ENCODE peak calls at places on chromosomes 7 and 10, in four cellular contexts. One of them, this sample, is unnamed. For H3K4me1, the result is how much of the 10 kb centered on the place peaks cover.

GRCh38 chr7:134995239-134996096 is 9.2 kb downstream of the AGBL3 start:
- DNase-seq in cardiac muscle cell: no peak
- DNase-seq in HCT116: no peak
- DNase-seq in testis: no peak
- DNase-seq in this sample: no peak

GRCh38 chr7:111029574-111030357 is 61.2 kb upstream of the LRRN3 start:
- DNase-seq in cardiac muscle cell: peak
- DNase-seq in HCT116: no peak
- DNase-seq in testis: peak
- DNase-seq in this sample: peak

GRCh38 chr10:74008212-74008731 is 10.4 kb downstream of the VCL start:
- DNase-seq in cardiac muscle cell: peak
- DNase-seq in HCT116: no peak
- DNase-seq in testis: no peak
- DNase-seq in this sample: no peak

GRCh38 chr7:105249216-105249615 is 139.5 kb downstream of the SRPK2 start:
- DNase-seq in cardiac muscle cell: no peak
- DNase-seq in testis: no peak
- DNase-seq in HCT116: no peak
- DNase-seq in this sample: no peak

GRCh38 chr10:88004451-88004850 is 141.0 kb downstream of the PTEN start:
- DNase-seq in testis: no peak
- DNase-seq in HCT116: no peak
- DNase-seq in cardiac muscle cell: peak
- DNase-seq in this sample: no peak

GRCh38 chr10:6396652-6397051 is 183.4 kb downstream of the PRKCQ start:
- DNase-seq in testis: no peak
- DNase-seq in HCT116: no peak
- DNase-seq in cardiac muscle cell: peak
- DNase-seq in this sample: no peak

GRCh38 chr7:47578581-47579270 is 3.2 kb downstream of the TNS3 start:
- DNase-seq in HCT116: no peak
- DNase-seq in cardiac muscle cell: no peak
- DNase-seq in testis: no peak
- DNase-seq in this sample: no peak

GRCh38 chr10:132519382-132520146 is 18.0 kb upstream of the INPP5A start:
- DNase-seq in testis: no peak
- DNase-seq in cardiac muscle cell: no peak
- DNase-seq in HCT116: no peak
- DNase-seq in this sample: peak

GRCh38 chr10:112244197-112244596 is 39.0 kb upstream of the TECTB start:
- DNase-seq in testis: no peak
- DNase-seq in cardiac muscle cell: no peak
- DNase-seq in HCT116: no peak
- DNase-seq in this sample: no peak

GRCh38 chr7:15280078-15280734 is 281.6 kb downstream of the AGMO start:
- DNase-seq in testis: no peak
- DNase-seq in cardiac muscle cell: no peak
- DNase-seq in HCT116: no peak
- DNase-seq in this sample: no peak

GRCh38 chr7:155205368-155206285 is 92.1 kb upstream of the INSIG1 start:
- DNase-seq in HCT116: peak
- DNase-seq in cardiac muscle cell: peak
- DNase-seq in testis: peak
- DNase-seq in this sample: peak

GRCh38 chr10:123424537-123424936 is 241.6 kb upstream of the GPR26 start:
- DNase-seq in cardiac muscle cell: no peak
- DNase-seq in HCT116: no peak
- DNase-seq in testis: no peak
- DNase-seq in this sample: no peak

GRCh38 chr7:134528749-134529148 is 1.4 kb downstream of the AKR1B10 start:
- DNase-seq in cardiac muscle cell: no peak
- DNase-seq in HCT116: no peak
- DNase-seq in testis: no peak
- DNase-seq in this sample: no peak

GRCh38 chr7:153943428-153944370 is 108.5 kb upstream of the DPP6 start:
- DNase-seq in cardiac muscle cell: no peak
- DNase-seq in HCT116: no peak
- DNase-seq in testis: no peak
- DNase-seq in this sample: no peak

GRCh38 chr10:36494386-36494785 is 631.0 kb upstream of the ANKRD30A start:
- DNase-seq in cardiac muscle cell: peak
- DNase-seq in testis: no peak
- DNase-seq in HCT116: no peak
- DNase-seq in this sample: no peak

GRCh38 chr7:143931739-143932138 is 3.3 kb upstream of the OR2F2 start:
- DNase-seq in testis: no peak
- DNase-seq in HCT116: no peak
- DNase-seq in cardiac muscle cell: no peak
- DNase-seq in this sample: no peak

GRCh38 chr10:68096913-68097509 is 12.3 kb upstream of the MYPN start:
- DNase-seq in HCT116: peak
- DNase-seq in testis: no peak
- DNase-seq in cardiac muscle cell: peak
- DNase-seq in this sample: no peak

GRCh38 chr7:101299511-101300464 is 21.8 kb downstream of the IFT22 start:
- DNase-seq in cardiac muscle cell: peak
- DNase-seq in testis: no peak
- DNase-seq in HCT116: no peak
- DNase-seq in this sample: no peak

GRCh38 chr10:113739031-113739430 is 12.5 kb upstream of the PLEKHS1 start:
- DNase-seq in testis: no peak
- DNase-seq in cardiac muscle cell: no peak
- DNase-seq in HCT116: no peak
- DNase-seq in this sample: no peak

GRCh38 chr7:45583296-45583695 is 9.1 kb downstream of the ADCY1 start:
- DNase-seq in HCT116: no peak
- DNase-seq in cardiac muscle cell: no peak
- DNase-seq in testis: no peak
- DNase-seq in this sample: no peak

GRCh38 chr7:24604640-24605039 is 31.4 kb downstream of the PALS2 start:
- DNase-seq in cardiac muscle cell: no peak
- DNase-seq in HCT116: no peak
- DNase-seq in testis: no peak
- DNase-seq in this sample: no peak

GRCh38 chr7:120979765-120980499 is 8.6 kb upstream of the CPED1 start:
- DNase-seq in cardiac muscle cell: peak
- DNase-seq in HCT116: no peak
- DNase-seq in testis: no peak
- DNase-seq in this sample: no peak

GRCh38 chr7:115015619-115016018 is 93.7 kb downstream of the MDFIC start:
- DNase-seq in cardiac muscle cell: peak
- DNase-seq in HCT116: no peak
- DNase-seq in testis: no peak
- DNase-seq in this sample: no peak

GRCh38 chr10:113053091-113053490 is 103.0 kb downstream of the TCF7L2 start:
- DNase-seq in cardiac muscle cell: no peak
- DNase-seq in HCT116: no peak
- DNase-seq in testis: no peak
- DNase-seq in this sample: peak

GRCh38 chr10:132547421-132547861 is 9.9 kb downstream of the INPP5A start:
- DNase-seq in HCT116: no peak
- DNase-seq in testis: no peak
- DNase-seq in cardiac muscle cell: no peak
- DNase-seq in this sample: peak

GRCh38 chr10:121285797-121286196 is 312.4 kb downstream of the FGFR2 start:
- DNase-seq in HCT116: no peak
- DNase-seq in testis: no peak
- DNase-seq in cardiac muscle cell: no peak
- DNase-seq in this sample: no peak

GRCh38 chr10:1196656-1197055 is 140.5 kb downstream of the WDR37 start:
- DNase-seq in cardiac muscle cell: no peak
- DNase-seq in testis: no peak
- DNase-seq in HCT116: no peak
- DNase-seq in this sample: no peak

GRCh38 chr10:84876116-84876999 is 548.0 kb downstream of the CCSER2 start:
- DNase-seq in testis: no peak
- DNase-seq in HCT116: no peak
- DNase-seq in cardiac muscle cell: no peak
- DNase-seq in this sample: no peak

GRCh38 chr7:25407053-25407452 is 178.8 kb upstream of the NPVF start:
- DNase-seq in testis: no peak
- DNase-seq in HCT116: no peak
- DNase-seq in cardiac muscle cell: no peak
- DNase-seq in this sample: no peak

GRCh38 chr7:50687575-50688261 is 95.0 kb downstream of the GRB10 start:
- DNase-seq in HCT116: no peak
- DNase-seq in cardiac muscle cell: peak
- DNase-seq in testis: no peak
- DNase-seq in this sample: no peak

GRCh38 chr7:150787321-150788281 is 12.6 kb downstream of the TMEM176B start:
- DNase-seq in HCT116: no peak
- DNase-seq in testis: peak
- DNase-seq in cardiac muscle cell: peak
- DNase-seq in this sample: no peak
- H3K27ac ChIP-seq in HCT116: no peak
- H3K27ac ChIP-seq in testis: peak
- H3K27ac ChIP-seq in cardiac muscle cell: peak
- H3K27ac ChIP-seq in this sample: no peak

GRCh38 chr10:103805781-103806180 is 49.6 kb downstream of the SH3PXD2A start:
- DNase-seq in cardiac muscle cell: no peak
- DNase-seq in HCT116: no peak
- DNase-seq in testis: no peak
- DNase-seq in this sample: no peak
- H3K4me1 ChIP-seq in cardiac muscle cell: under half
- H3K4me1 ChIP-seq in HCT116: under half
- H3K4me1 ChIP-seq in testis: under half
- H3K4me1 ChIP-seq in this sample: under half

DNA sequence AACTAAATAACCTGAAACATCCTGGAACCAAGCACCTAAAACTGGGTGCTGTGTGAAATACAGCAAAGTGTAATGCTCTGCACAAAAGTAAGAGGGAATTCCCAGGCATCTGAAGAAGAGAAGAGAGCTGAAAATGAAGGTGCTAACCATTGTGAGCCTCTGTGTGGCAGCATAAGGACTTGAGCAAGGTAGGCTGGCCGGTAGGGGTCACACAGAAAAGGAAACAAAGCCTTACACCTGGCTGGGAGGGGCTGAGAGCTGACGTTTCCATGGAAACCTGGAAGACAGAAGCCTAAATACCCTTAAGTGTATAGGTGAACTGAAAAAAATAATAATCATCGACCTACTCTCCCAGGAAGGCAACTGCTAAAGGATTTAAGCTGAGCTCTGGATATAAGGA is 48.6 kb downstream of the CUL1 start:
- DNase-seq in HCT116: no peak
- DNase-seq in cardiac muscle cell: no peak
- DNase-seq in testis: no peak
- DNase-seq in this sample: no peak
- TF ChIP-seq CTCF in HCT116: peak
- TF ChIP-seq CTCF in cardiac muscle cell: no peak
- TF ChIP-seq CTCF in testis: no peak
- TF ChIP-seq CTCF in this sample: no peak

GRCh38 chr10:110387983-110388681 is 83.4 kb upstream of the SMNDC1 start:
- DNase-seq in cardiac muscle cell: no peak
- DNase-seq in HCT116: no peak
- DNase-seq in testis: no peak
- DNase-seq in this sample: no peak
- H3K27ac ChIP-seq in cardiac muscle cell: peak
- H3K27ac ChIP-seq in HCT116: no peak
- H3K27ac ChIP-seq in testis: no peak
- H3K27ac ChIP-seq in this sample: no peak

GRCh38 chr10:109740436-109740835 is 182.9 kb downstream of the XPNPEP1 start:
- DNase-seq in cardiac muscle cell: no peak
- DNase-seq in HCT116: no peak
- DNase-seq in testis: peak
- DNase-seq in this sample: no peak
- H3K4me1 ChIP-seq in cardiac muscle cell: under half
- H3K4me1 ChIP-seq in HCT116: under half
- H3K4me1 ChIP-seq in testis: under half
- H3K4me1 ChIP-seq in this sample: under half

This sample was measured in tibial artery.